ENCODE peak calls at places on chromosome 9, in ten cellular contexts. A is esophagus squamous epithelium, D is fibroblast of mammary gland, G is Calu3, X is foreskin fibroblast, P is pancreas, I is nephron progenitor cell, H is H1, U is A673, L is PC-3. F is an unnamed sample.
A peak's percentile ranks its signal among the peaks of the same experiment; 100 is the strongest.

GRCh38 chr9:98576859-98577258 is 131.9 kb downstream of the GABBR2 start:
- DNase-seq in U (no peak), D (no peak), P (no peak), I (no peak), L (no peak), A (no peak), G (no peak), X (no peak), H (no peak), F (no peak)

GRCh38 chr9:119758241-119758640 is 389.0 kb upstream of the BRINP1 start:
- DNase-seq in H (no peak), U (no peak), A (no peak), I (no peak), G (no peak), D (no peak), P (no peak), L (no peak), X (no peak), F (no peak)

GRCh38 chr9:4292781-4293180 is 7.1 kb downstream of the GLIS3 start:
- DNase-seq in I (no peak), A (no peak), X (no peak), L (no peak), G (no peak), D (peak; percentile 39), H (no peak), U (no peak), P (no peak), F (no peak)

GRCh38 chr9:84953797-84954695 is 284.5 kb downstream of the NTRK2 start:
- DNase-seq in H (peak; percentile 56), U (peak; percentile 66), L (peak; percentile 25), A (no peak), I (peak; percentile 88), D (peak; percentile 34), P (peak; percentile 80), X (peak; percentile 40), G (peak; percentile 77), F (peak; percentile 87)

GRCh38 chr9:32579706-32580331 is 6.9 kb upstream of the NDUFB6 start:
- DNase-seq in A (no peak), X (peak; percentile 82), U (peak; percentile 61), I (peak; percentile 84), H (no peak), D (peak; percentile 64), P (peak; percentile 71), L (peak; percentile 67), G (peak; percentile 69), F (no peak)

GRCh38 chr9:6024035-6024554 is 8.7 kb upstream of the RANBP6 start:
- DNase-seq in I (peak; percentile 13), P (no peak), D (no peak), U (peak; percentile 16), H (no peak), G (peak; percentile 14), L (peak; percentile 37), A (no peak), X (peak; percentile 17), F (no peak)

GRCh38 chr9:93500571-93501298 is 47.4 kb upstream of the FAM120AOS start:
- DNase-seq in X (no peak), G (no peak), L (no peak), P (no peak), I (no peak), D (no peak), A (no peak), U (no peak), H (no peak), F (no peak)

GRCh38 chr9:34179528-34180138 is 790 bp downstream of the UBAP1 start:
- DNase-seq in X (peak; percentile 85), P (no peak), G (no peak), L (peak; percentile 8), U (no peak), H (no peak), A (no peak), I (no peak), D (peak; percentile 91), F (no peak)

GRCh38 chr9:91758491-91758981 is 191.5 kb downstream of the ROR2 start:
- DNase-seq in D (peak; percentile 69), G (peak; percentile 42), L (peak; percentile 46), H (peak; percentile 34), I (peak; percentile 80), X (peak; percentile 81), A (no peak), U (peak; percentile 80), P (no peak), F (no peak)

GRCh38 chr9:133671371-133671770 is 35.2 kb downstream of the DBH start:
- DNase-seq in G (no peak), P (peak; percentile 21), U (no peak), X (no peak), I (no peak), A (no peak), H (no peak), D (no peak), L (no peak), F (no peak)

GRCh38 chr9:17191095-17191494 is 56.3 kb downstream of the CNTLN start:
- DNase-seq in L (no peak), X (peak; percentile 21), A (no peak), I (no peak), P (no peak), D (no peak), G (no peak), U (peak; percentile 2), H (no peak), F (no peak)

GRCh38 chr9:19768798-19769197 is 20.0 kb downstream of the SLC24A2 start:
- DNase-seq in G (no peak), A (no peak), D (no peak), H (no peak), X (no peak), U (no peak), I (no peak), L (no peak), P (no peak), F (no peak)

DNA sequence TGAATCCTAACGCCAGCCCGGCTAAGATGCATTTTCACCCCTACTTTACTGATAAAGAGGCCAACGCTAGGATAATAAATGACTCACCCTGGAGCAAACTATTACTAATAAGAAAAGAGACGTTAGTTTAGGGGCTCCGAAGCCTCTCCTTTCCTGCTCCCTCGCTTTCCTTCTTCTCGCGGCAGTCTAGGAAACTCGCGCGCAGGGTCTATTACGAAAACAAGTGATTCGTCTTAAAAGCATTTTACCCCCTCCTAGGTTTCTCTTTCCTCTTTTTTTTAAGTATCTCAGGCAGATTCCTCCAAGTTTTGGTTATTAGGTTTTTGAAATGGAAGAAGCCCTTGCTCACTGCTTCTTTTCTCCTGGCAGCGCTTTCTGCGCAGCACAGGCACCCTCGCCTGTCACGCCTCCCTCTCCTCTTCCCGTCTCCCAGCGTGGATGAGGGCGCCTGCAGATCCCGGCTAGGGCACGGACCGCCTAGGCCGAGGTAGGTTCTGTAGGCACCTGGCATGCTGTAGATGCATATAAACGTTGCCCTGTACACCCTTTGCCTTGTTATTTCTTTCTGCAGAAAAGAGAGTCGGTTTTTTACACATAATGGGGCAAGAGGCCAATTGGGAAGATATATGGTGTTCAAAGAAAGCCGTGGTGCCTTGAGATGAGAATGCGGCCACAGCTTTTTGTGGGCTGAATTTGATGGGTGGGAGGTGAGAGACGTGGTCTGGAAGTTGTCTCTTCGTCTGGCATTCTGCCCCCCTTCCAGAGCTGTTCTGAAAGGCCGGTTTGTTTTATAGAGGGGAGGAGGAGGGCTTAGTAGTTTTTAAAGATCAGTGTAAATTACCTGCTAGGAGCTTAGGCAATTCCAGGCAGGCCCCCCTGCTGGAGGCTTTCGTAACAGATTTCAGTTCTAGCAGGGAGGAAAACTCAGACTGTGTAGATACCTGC is 981 bp downstream of the GCNT1 start:
- DNase-seq in L (peak; percentile 43), D (peak; percentile 66), P (peak; percentile 29), X (peak; percentile 74), H (no peak), G (peak; percentile 45), U (peak; percentile 23), A (no peak), I (peak; percentile 47), F (no peak)
- TF ChIP-seq CTCF in L (peak; percentile 45), D (peak; percentile 41), P (no peak), X (peak; percentile 37), H (peak; percentile 27), G (no peak), U (no peak), A (no peak), I (peak; percentile 53), F (no peak)

GRCh38 chr9:78783743-78784142 is 486.8 kb downstream of the PSAT1 start:
- DNase-seq in D (no peak), H (no peak), U (no peak), A (no peak), L (no peak), I (no peak), G (no peak), P (no peak), X (no peak), F (no peak)
- TF ChIP-seq CTCF in D (no peak), H (peak; percentile 45), U (peak; percentile 47), A (no peak), L (peak; percentile 36), I (peak; percentile 31), G (no peak), P (no peak), X (peak; percentile 28), F (no peak)

DNA sequence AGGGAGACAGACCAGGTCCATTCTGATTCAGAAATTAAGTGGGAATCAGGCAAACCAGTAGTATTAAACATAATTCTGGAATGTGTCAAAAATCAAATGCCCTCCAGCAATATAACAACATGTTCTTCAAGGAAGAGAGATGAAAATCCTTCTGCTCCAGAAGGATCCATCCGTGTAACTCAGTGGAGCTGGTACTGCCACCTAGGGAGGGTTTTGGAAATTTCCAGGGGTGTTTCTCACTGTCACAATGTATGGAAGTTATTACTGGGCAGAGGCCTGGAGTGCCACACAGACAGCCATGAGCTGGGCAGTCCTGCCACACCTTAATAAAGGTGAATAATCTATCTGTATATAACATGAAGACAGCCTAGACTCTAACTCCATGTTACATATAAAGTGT is 87.5 kb downstream of the TTLL11 start:
- DNase-seq in U (peak; percentile 54), P (no peak), A (no peak), H (no peak), L (peak; percentile 62), X (peak; percentile 68), I (no peak), G (peak; percentile 44), D (no peak), F (no peak)
- TF ChIP-seq CTCF in U (peak; percentile 63), P (peak; percentile 16), A (no peak), H (peak; percentile 45), L (peak; percentile 67), X (peak; percentile 54), I (peak; percentile 31), G (peak; percentile 22), D (peak; percentile 55), F (no peak)

DNA sequence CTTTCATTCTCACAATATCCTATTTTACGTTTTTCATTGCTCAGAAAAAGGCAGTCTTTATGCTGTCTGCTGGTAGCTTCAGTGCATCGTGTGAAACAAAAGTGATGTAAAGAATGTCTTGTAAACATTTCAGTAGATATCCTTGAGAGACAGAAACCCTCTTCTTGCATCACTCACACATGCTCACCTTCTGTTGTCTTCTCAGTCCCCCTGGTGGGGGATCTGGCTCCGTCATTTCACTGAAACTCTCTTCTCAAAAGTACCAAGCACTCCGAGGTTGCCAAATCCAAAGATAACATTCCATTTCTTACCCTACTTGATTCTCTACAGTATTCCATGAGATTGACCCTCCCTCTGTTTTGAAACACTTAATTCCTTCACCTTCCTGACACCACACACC is 46.1 kb upstream of the PCA3 start:
- DNase-seq in D (no peak), H (peak; percentile 19), G (no peak), X (no peak), P (no peak), L (no peak), I (no peak), A (no peak), U (no peak), F (no peak)
- TF ChIP-seq CTCF in D (peak; percentile 8), H (peak; percentile 48), G (no peak), X (no peak), P (no peak), L (no peak), I (no peak), A (no peak), U (no peak), F (no peak)

GRCh38 chr9:129383415-129384088 is 205.5 kb upstream of the IER5L start:
- DNase-seq in D (peak; percentile 66), G (peak; percentile 63), U (peak; percentile 75), P (peak; percentile 86), H (no peak), X (peak; percentile 84), A (peak; percentile 33), I (peak; percentile 61), L (peak; percentile 59), F (peak; percentile 89)
- TF ChIP-seq CTCF in D (no peak), G (no peak), U (no peak), P (no peak), H (no peak), X (no peak), A (peak; percentile 29), I (no peak), L (no peak), F (no peak)